ENCODE peak calls at places on chromosomes 6 and 20, in ten cellular contexts. O is colonic mucosa, X is T-helper 2 cell, D is T-cell, A is skeletal muscle cell, Y is left ventricle myocardium superior, G is left ventricle myocardium inferior, Z is activated T-cell treated with anti-CD3 and anti-CD28 coated beads for 24 hours, R is astrocyte of the spinal cord, V is NCI-H1417. N is an unnamed sample.

GRCh38 chr6:76876922-76877553 is 586.3 kb downstream of the HTR1B start:
- DNase-seq in V (peak; percentile 7), Z (no peak), D (no peak), R (peak; percentile 38), Y (no peak), G (no peak), X (no peak), A (no peak), O (peak; percentile 65), N (peak; percentile 68)

GRCh38 chr6:41755895-41756294 is 8.7 kb upstream of the PGC start:
- DNase-seq in Y (no peak), D (no peak), G (no peak), X (no peak), R (no peak), Z (no peak), O (no peak), A (no peak), V (no peak), N (no peak)

GRCh38 chr6:106913111-106913510 is 61.4 kb downstream of the CD24 start:
- DNase-seq in O (peak; percentile 69), X (no peak), D (no peak), G (no peak), R (no peak), Y (no peak), Z (no peak), V (no peak), A (no peak), N (no peak)

GRCh38 chr6:42193491-42193894 is 1.3 kb downstream of the GUCA1B start:
- DNase-seq in D (no peak), V (no peak), O (no peak), Z (no peak), Y (no peak), X (no peak), R (no peak), G (no peak), A (no peak), N (peak; percentile 24)

GRCh38 chr6:158514176-158514575 is 45.7 kb upstream of the TMEM181 start:
- DNase-seq in G (no peak), O (no peak), Z (no peak), V (no peak), Y (no peak), R (no peak), X (no peak), D (no peak), A (no peak), N (no peak)

GRCh38 chr6:2410982-2411381 is 165.6 kb upstream of the GMDS start:
- DNase-seq in D (no peak), Y (no peak), O (no peak), A (no peak), Z (no peak), X (no peak), G (no peak), R (no peak), V (no peak), N (no peak)

GRCh38 chr6:105164418-105164817 is 15.4 kb downstream of the POPDC3 start:
- DNase-seq in Y (no peak), R (peak; percentile 16), V (no peak), A (peak; percentile 85), X (no peak), O (no peak), G (no peak), Z (no peak), D (no peak), N (peak; percentile 48)

GRCh38 chr6:24489470-24489869 is at the start of gene GPLD1:
- DNase-seq in Y (no peak), A (no peak), O (no peak), G (no peak), X (no peak), R (no peak), Z (no peak), D (no peak), V (no peak), N (no peak)

GRCh38 chr20:45402946-45403345 is 5.1 kb upstream of the DBNDD2 start:
- DNase-seq in V (no peak), Z (no peak), Y (no peak), O (no peak), D (no peak), A (peak; percentile 12), R (peak; percentile 23), X (no peak), G (no peak), N (peak; percentile 44)

GRCh38 chr6:113636357-113636824 is 220.8 kb upstream of the MARCKS start:
- DNase-seq in D (no peak), X (no peak), A (no peak), Y (no peak), R (peak; percentile 65), V (no peak), Z (no peak), G (no peak), O (no peak), N (no peak)

GRCh38 chr20:49237531-49237930 is 18.3 kb downstream of the DDX27 start:
- DNase-seq in V (no peak), G (no peak), O (no peak), D (no peak), A (no peak), R (no peak), X (no peak), Y (no peak), Z (no peak), N (no peak)

GRCh38 chr6:35590622-35591066 is 77.9 kb upstream of the TULP1 start:
- DNase-seq in Y (peak; percentile 79), O (no peak), G (peak; percentile 77), Z (no peak), D (no peak), A (no peak), V (no peak), X (no peak), R (peak; percentile 50), N (peak; percentile 81)

GRCh38 chr6:28903686-28904085 is 20.1 kb downstream of the TRIM27 start:
- DNase-seq in X (no peak), Y (no peak), Z (no peak), D (no peak), O (no peak), R (no peak), G (no peak), A (no peak), V (no peak), N (no peak)

GRCh38 chr6:37546141-37546871 is 46.6 kb upstream of the CCDC167 start:
- DNase-seq in A (no peak), D (no peak), Z (no peak), X (no peak), G (no peak), V (no peak), R (no peak), O (no peak), Y (no peak), N (no peak)

GRCh38 chr20:49104365-49104648 is 58.2 kb downstream of the CSE1L start:
- DNase-seq in D (no peak), V (peak; percentile 56), A (no peak), R (no peak), Y (no peak), X (no peak), Z (no peak), O (no peak), G (no peak), N (no peak)

GRCh38 chr6:34358389-34358906 is 34.0 kb downstream of the NUDT3 start:
- DNase-seq in Z (no peak), Y (peak; percentile 56), V (peak; percentile 20), A (peak; percentile 42), R (peak; percentile 82), G (peak; percentile 24), D (no peak), O (no peak), X (no peak), N (peak; percentile 49)

GRCh38 chr6:2938632-2939083 is 32.7 kb downstream of the SERPINB6 start:
- DNase-seq in Z (no peak), R (no peak), Y (no peak), A (no peak), V (no peak), D (no peak), O (peak; percentile 52), G (no peak), X (no peak), N (peak; percentile 17)

GRCh38 chr6:90080876-90081464 is 186.7 kb downstream of the GJA10 start:
- DNase-seq in Z (peak; percentile 75), R (no peak), X (peak; percentile 64), D (peak; percentile 72), A (no peak), G (no peak), V (no peak), O (no peak), Y (no peak), N (no peak)

GRCh38 chr6:87333591-87334181 is 4.6 kb upstream of the GJB7 start:
- DNase-seq in Y (no peak), V (no peak), X (no peak), R (no peak), A (no peak), Z (no peak), G (no peak), O (no peak), D (no peak), N (peak; percentile 57)

GRCh38 chr6:47603995-47604394 is 94.4 kb upstream of the ADGRF4 start:
- DNase-seq in X (no peak), V (no peak), D (no peak), Z (no peak), O (peak; percentile 31), R (no peak), A (no peak), G (no peak), Y (no peak), N (peak; percentile 37)

GRCh38 chr20:34328928-34329677 is 25.9 kb upstream of the AHCY start:
- DNase-seq in A (no peak), V (no peak), X (no peak), R (peak; percentile 14), O (no peak), Z (no peak), D (no peak), Y (no peak), G (no peak), N (no peak)

GRCh38 chr6:41167173-41167963 is 4.5 kb upstream of the TREM2 start:
- DNase-seq in X (no peak), A (no peak), D (no peak), Y (no peak), R (peak; percentile 16), Z (no peak), G (no peak), O (no peak), V (no peak), N (peak; percentile 20)

GRCh38 chr6:117840541-117840983 is 66.5 kb upstream of the SLC35F1 start:
- DNase-seq in V (peak; percentile 48), A (no peak), R (peak; percentile 76), X (no peak), G (no peak), Z (no peak), O (no peak), Y (no peak), D (no peak), N (peak; percentile 47)

GRCh38 chr20:62483613-62484468 is 8.0 kb upstream of the GATA5 start:
- DNase-seq in G (no peak), D (no peak), Y (no peak), V (no peak), A (no peak), Z (no peak), X (no peak), O (no peak), R (no peak), N (no peak)

GRCh38 chr20:4069741-4070140 is 54.4 kb upstream of the RNF24 start:
- DNase-seq in Y (no peak), X (no peak), R (peak; percentile 49), A (no peak), V (no peak), G (no peak), D (no peak), O (no peak), Z (no peak), N (peak; percentile 53)

GRCh38 chr6:36389353-36389752 is 1.9 kb upstream of the ETV7 start:
- DNase-seq in X (no peak), A (no peak), V (no peak), G (no peak), O (no peak), Z (no peak), D (no peak), Y (no peak), R (no peak), N (no peak)

GRCh38 chr6:4581468-4582420 is 194.5 kb upstream of the CDYL start:
- DNase-seq in V (no peak), A (peak; percentile 83), X (no peak), G (no peak), R (peak; percentile 90), Y (no peak), Z (no peak), O (no peak), D (no peak), N (peak; percentile 97)

GRCh38 chr6:168383062-168383854 is 57.7 kb upstream of the SMOC2 start:
- DNase-seq in D (no peak), X (no peak), Z (no peak), R (no peak), V (no peak), G (no peak), A (no peak), Y (no peak), O (no peak), N (no peak)